ENCODE peak calls at places on chromosomes 13 and 19, in seven cellular contexts. One of them, this sample, is unnamed.

GRCh38 chr19:30529876-30530275 is 157.7 kb downstream of the ZNF536 start:
- DNase-seq in K562: no peak
- DNase-seq in heart right ventricle: no peak
- DNase-seq in breast epithelium: no peak
- DNase-seq in stomach: no peak
- DNase-seq in nephron progenitor cell: no peak
- DNase-seq in cardiac muscle cell: no peak
- DNase-seq in this sample: no peak

GRCh38 chr13:97125810-97126738 is 96.1 kb upstream of the MBNL2 start:
- DNase-seq in K562: no peak
- DNase-seq in heart right ventricle: no peak
- DNase-seq in breast epithelium: no peak
- DNase-seq in stomach: no peak
- DNase-seq in nephron progenitor cell: no peak
- DNase-seq in cardiac muscle cell: peak; percentile 54
- DNase-seq in this sample: no peak

GRCh38 chr19:40370997-40371801 is 18.8 kb downstream of the HIPK4 start:
- DNase-seq in K562: peak; percentile 91
- DNase-seq in heart right ventricle: no peak
- DNase-seq in breast epithelium: no peak
- DNase-seq in stomach: no peak
- DNase-seq in nephron progenitor cell: no peak
- DNase-seq in cardiac muscle cell: no peak
- DNase-seq in this sample: no peak

GRCh38 chr19:5867201-5868136 is 2.9 kb downstream of the FUT5 start:
- DNase-seq in K562: no peak
- DNase-seq in heart right ventricle: no peak
- DNase-seq in breast epithelium: no peak
- DNase-seq in stomach: no peak
- DNase-seq in nephron progenitor cell: no peak
- DNase-seq in cardiac muscle cell: no peak
- DNase-seq in this sample: no peak

GRCh38 chr19:17266589-17266974 is 661 bp upstream of the BABAM1 start:
- DNase-seq in K562: no peak
- DNase-seq in heart right ventricle: no peak
- DNase-seq in breast epithelium: no peak
- DNase-seq in stomach: no peak
- DNase-seq in nephron progenitor cell: no peak
- DNase-seq in cardiac muscle cell: no peak
- DNase-seq in this sample: no peak

GRCh38 chr13:96216543-96216942 is 126.6 kb downstream of the HS6ST3 start:
- DNase-seq in K562: no peak
- DNase-seq in heart right ventricle: no peak
- DNase-seq in breast epithelium: no peak
- DNase-seq in stomach: no peak
- DNase-seq in nephron progenitor cell: no peak
- DNase-seq in cardiac muscle cell: no peak
- DNase-seq in this sample: no peak

GRCh38 chr13:113041293-113041690 is 64.3 kb upstream of the F7 start:
- DNase-seq in K562: no peak
- DNase-seq in heart right ventricle: no peak
- DNase-seq in breast epithelium: no peak
- DNase-seq in stomach: no peak
- DNase-seq in nephron progenitor cell: no peak
- DNase-seq in cardiac muscle cell: no peak
- DNase-seq in this sample: no peak

GRCh38 chr19:38778733-38779132 is 5.4 kb upstream of the LGALS7 start:
- DNase-seq in K562: no peak
- DNase-seq in heart right ventricle: no peak
- DNase-seq in breast epithelium: no peak
- DNase-seq in stomach: no peak
- DNase-seq in nephron progenitor cell: no peak
- DNase-seq in cardiac muscle cell: no peak
- DNase-seq in this sample: no peak

GRCh38 chr13:111179908-111180756 is 65.0 kb downstream of the ARHGEF7 start:
- DNase-seq in K562: no peak
- DNase-seq in heart right ventricle: no peak
- DNase-seq in breast epithelium: no peak
- DNase-seq in stomach: no peak
- DNase-seq in nephron progenitor cell: no peak
- DNase-seq in cardiac muscle cell: no peak
- DNase-seq in this sample: no peak

GRCh38 chr13:76672422-76672821 is 213.8 kb downstream of the KCTD12 start:
- DNase-seq in K562: no peak
- DNase-seq in heart right ventricle: no peak
- DNase-seq in breast epithelium: no peak
- DNase-seq in stomach: no peak
- DNase-seq in nephron progenitor cell: no peak
- DNase-seq in cardiac muscle cell: peak; percentile 55
- DNase-seq in this sample: no peak

GRCh38 chr19:14563989-14564650 is 7.7 kb downstream of the NDUFB7 start:
- DNase-seq in K562: peak; percentile 99
- DNase-seq in heart right ventricle: peak; percentile 55
- DNase-seq in breast epithelium: no peak
- DNase-seq in stomach: no peak
- DNase-seq in nephron progenitor cell: peak; percentile 48
- DNase-seq in cardiac muscle cell: peak; percentile 21
- DNase-seq in this sample: no peak

GRCh38 chr19:24054044-24054935 is 32.7 kb upstream of the ZNF254 start:
- DNase-seq in K562: no peak
- DNase-seq in heart right ventricle: no peak
- DNase-seq in breast epithelium: peak; percentile 35
- DNase-seq in stomach: no peak
- DNase-seq in nephron progenitor cell: no peak
- DNase-seq in cardiac muscle cell: peak; percentile 31
- DNase-seq in this sample: no peak

GRCh38 chr19:43622956-43623355 is 3.5 kb upstream of the ZNF428 start:
- DNase-seq in K562: no peak
- DNase-seq in heart right ventricle: no peak
- DNase-seq in breast epithelium: no peak
- DNase-seq in stomach: no peak
- DNase-seq in nephron progenitor cell: no peak
- DNase-seq in cardiac muscle cell: no peak
- DNase-seq in this sample: no peak

GRCh38 chr19:43625918-43626579 is 6.6 kb upstream of the ZNF428 start:
- DNase-seq in K562: peak; percentile 86
- DNase-seq in heart right ventricle: peak; percentile 24
- DNase-seq in breast epithelium: no peak
- DNase-seq in stomach: no peak
- DNase-seq in nephron progenitor cell: no peak
- DNase-seq in cardiac muscle cell: peak; percentile 43
- DNase-seq in this sample: no peak

GRCh38 chr19:43623889-43624670 is 4.7 kb upstream of the ZNF428 start:
- DNase-seq in K562: peak; percentile 93
- DNase-seq in heart right ventricle: no peak
- DNase-seq in breast epithelium: no peak
- DNase-seq in stomach: no peak
- DNase-seq in nephron progenitor cell: peak; percentile 22
- DNase-seq in cardiac muscle cell: no peak
- DNase-seq in this sample: no peak

GRCh38 chr19:43626838-43627237 is 7.4 kb upstream of the ZNF428 start:
- DNase-seq in K562: no peak
- DNase-seq in heart right ventricle: no peak
- DNase-seq in breast epithelium: no peak
- DNase-seq in stomach: no peak
- DNase-seq in nephron progenitor cell: no peak
- DNase-seq in cardiac muscle cell: no peak
- DNase-seq in this sample: no peak

DNA sequence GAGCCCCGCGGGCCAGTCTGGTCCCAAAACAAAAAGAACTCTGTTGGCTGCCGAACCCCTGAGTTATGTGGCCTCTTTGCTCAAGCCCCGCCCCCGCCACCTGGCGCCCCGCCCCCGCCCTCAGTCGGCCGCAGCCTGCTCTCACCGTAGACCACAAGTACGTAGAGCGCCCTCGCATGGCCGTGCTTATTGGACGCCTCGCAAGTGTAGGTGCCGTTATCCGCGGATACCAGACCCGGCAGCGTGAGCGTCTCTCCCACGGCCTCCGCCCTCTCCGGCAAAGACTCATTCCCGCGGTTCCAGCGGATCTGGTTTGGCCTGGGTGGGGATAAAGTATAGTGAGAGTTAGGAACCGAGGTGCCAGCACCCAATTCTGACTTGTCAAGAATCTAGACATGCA is 5.5 kb upstream of the ZNF428 start:
- DNase-seq in K562: peak; percentile 87
- DNase-seq in heart right ventricle: peak; percentile 63
- DNase-seq in breast epithelium: peak; percentile 58
- DNase-seq in stomach: peak; percentile 70
- DNase-seq in nephron progenitor cell: peak; percentile 69
- DNase-seq in cardiac muscle cell: peak; percentile 57
- DNase-seq in this sample: no peak
- TF ChIP-seq CTCF in K562: peak; percentile 76
- TF ChIP-seq CTCF in heart right ventricle: peak; percentile 31
- TF ChIP-seq CTCF in breast epithelium: no peak
- TF ChIP-seq CTCF in stomach: no peak
- TF ChIP-seq CTCF in nephron progenitor cell: peak; percentile 17
- TF ChIP-seq CTCF in cardiac muscle cell: peak; percentile 25
- TF ChIP-seq CTCF in this sample: no peak

GRCh38 chr19:50796128-50796633 is 6.0 kb downstream of the ACP4 start:
- DNase-seq in K562: no peak
- DNase-seq in heart right ventricle: no peak
- DNase-seq in breast epithelium: no peak
- DNase-seq in stomach: no peak
- DNase-seq in nephron progenitor cell: no peak
- DNase-seq in cardiac muscle cell: no peak
- DNase-seq in this sample: no peak

GRCh38 chr19:50794074-50794777 is 4.0 kb downstream of the ACP4 start:
- DNase-seq in K562: peak; percentile 78
- DNase-seq in heart right ventricle: no peak
- DNase-seq in breast epithelium: no peak
- DNase-seq in stomach: no peak
- DNase-seq in nephron progenitor cell: no peak
- DNase-seq in cardiac muscle cell: no peak
- DNase-seq in this sample: no peak

GRCh38 chr19:50795665-50796073 is 5.5 kb downstream of the ACP4 start:
- DNase-seq in K562: no peak
- DNase-seq in heart right ventricle: no peak
- DNase-seq in breast epithelium: no peak
- DNase-seq in stomach: no peak
- DNase-seq in nephron progenitor cell: no peak
- DNase-seq in cardiac muscle cell: no peak
- DNase-seq in this sample: no peak

GRCh38 chr19:50793558-50794065 is 3.4 kb downstream of the ACP4 start:
- DNase-seq in K562: no peak
- DNase-seq in heart right ventricle: no peak
- DNase-seq in breast epithelium: no peak
- DNase-seq in stomach: no peak
- DNase-seq in nephron progenitor cell: no peak
- DNase-seq in cardiac muscle cell: no peak
- DNase-seq in this sample: no peak

DNA sequence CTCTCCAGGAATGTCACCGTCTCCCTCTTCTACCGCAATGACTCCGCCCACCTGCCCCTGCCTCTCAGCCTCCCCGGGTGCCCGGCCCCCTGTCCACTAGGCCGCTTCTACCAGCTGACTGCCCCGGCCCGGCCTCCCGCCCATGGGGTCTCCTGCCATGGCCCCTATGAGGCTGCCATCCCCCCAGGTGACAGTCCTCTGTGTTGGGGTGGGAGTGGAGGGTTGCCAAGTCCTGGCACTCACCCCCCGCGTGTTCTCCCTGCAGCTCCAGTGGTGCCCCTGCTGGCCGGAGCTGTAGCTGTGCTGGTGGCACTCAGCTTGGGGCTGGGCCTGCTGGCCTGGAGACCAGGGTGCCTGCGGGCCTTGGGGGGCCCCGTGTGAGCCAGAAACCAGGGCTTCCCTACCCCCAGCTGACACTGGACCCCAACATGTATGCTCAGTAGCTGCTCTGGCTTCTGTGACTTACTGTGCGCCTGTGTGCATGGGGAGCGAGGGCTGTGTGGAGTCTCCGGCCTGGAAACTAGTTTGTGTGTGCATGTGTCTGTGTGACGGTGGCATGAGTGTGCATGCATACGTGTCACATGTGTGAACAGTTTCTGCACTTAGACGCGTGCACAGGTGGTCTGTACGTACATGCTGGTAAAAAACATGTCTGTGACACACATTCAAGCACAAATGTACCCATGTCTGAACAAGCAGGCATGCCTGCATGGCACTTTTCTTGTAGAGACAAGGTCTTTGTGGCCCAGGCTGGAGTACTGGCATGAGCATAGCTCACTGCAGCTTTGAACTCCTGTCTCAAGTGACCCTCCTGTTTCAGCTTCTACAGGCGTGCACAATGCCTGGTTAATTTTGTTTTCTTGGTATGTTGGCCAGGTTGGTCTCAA is 4.8 kb downstream of the ACP4 start:
- DNase-seq in K562: peak; percentile 59
- DNase-seq in heart right ventricle: no peak
- DNase-seq in breast epithelium: no peak
- DNase-seq in stomach: no peak
- DNase-seq in nephron progenitor cell: no peak
- DNase-seq in cardiac muscle cell: no peak
- DNase-seq in this sample: no peak
- TF ChIP-seq CTCF in K562: peak; percentile 8
- TF ChIP-seq CTCF in heart right ventricle: no peak
- TF ChIP-seq CTCF in breast epithelium: no peak
- TF ChIP-seq CTCF in stomach: no peak
- TF ChIP-seq CTCF in nephron progenitor cell: no peak
- TF ChIP-seq CTCF in cardiac muscle cell: peak; percentile 21
- TF ChIP-seq CTCF in this sample: peak; percentile 18

DNA sequence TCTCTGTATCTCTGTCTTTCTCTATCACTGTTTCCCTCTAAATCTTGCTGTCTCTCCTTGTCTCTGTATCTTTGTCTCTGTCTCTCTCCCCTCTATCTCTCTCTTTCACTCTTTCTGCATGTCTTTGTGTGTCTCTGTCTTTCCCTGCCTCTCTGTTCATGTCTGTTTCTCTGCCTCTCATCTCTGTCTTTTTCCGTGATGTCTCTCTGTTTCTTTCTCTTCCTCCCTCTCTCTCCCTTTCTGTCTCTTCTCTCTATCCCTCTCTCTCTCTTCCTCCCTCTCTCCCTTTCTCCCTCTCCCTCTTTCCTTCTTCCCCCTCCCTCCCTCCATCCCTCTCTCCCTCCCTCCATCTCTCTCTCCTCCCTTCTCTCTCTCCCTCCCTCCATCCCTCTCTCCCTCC is 56.7 kb upstream of the NFIC start:
- DNase-seq in K562: no peak
- DNase-seq in heart right ventricle: no peak
- DNase-seq in breast epithelium: no peak
- DNase-seq in stomach: no peak
- DNase-seq in nephron progenitor cell: no peak
- DNase-seq in cardiac muscle cell: no peak
- DNase-seq in this sample: no peak
- TF ChIP-seq CTCF in K562: no peak
- TF ChIP-seq CTCF in heart right ventricle: no peak
- TF ChIP-seq CTCF in breast epithelium: no peak
- TF ChIP-seq CTCF in stomach: no peak
- TF ChIP-seq CTCF in nephron progenitor cell: no peak
- TF ChIP-seq CTCF in cardiac muscle cell: no peak
- TF ChIP-seq CTCF in this sample: no peak

DNA sequence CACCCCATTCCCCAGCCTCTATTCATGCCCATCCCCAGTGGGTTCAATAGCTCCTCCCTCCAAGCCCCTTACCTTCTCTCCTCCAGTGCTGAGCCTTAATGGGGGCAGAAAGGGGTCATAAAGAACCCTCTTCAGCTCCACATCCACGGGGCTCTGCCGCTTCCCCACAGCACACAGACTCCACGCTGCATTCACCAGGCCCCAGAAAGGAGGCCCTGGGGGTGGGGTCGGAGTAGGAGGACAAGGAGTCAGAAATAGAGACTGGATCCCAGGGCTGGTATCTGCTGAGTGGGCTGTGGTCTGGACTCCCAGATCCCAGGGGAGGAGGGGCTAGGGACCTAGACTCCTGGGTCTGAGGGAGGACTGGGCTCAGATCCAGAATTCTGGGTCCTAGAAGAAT is 1.6 kb downstream of the CA11 start:
- DNase-seq in K562: no peak
- DNase-seq in heart right ventricle: no peak
- DNase-seq in breast epithelium: no peak
- DNase-seq in stomach: no peak
- DNase-seq in nephron progenitor cell: no peak
- DNase-seq in cardiac muscle cell: no peak
- DNase-seq in this sample: no peak
- TF ChIP-seq CTCF in K562: no peak
- TF ChIP-seq CTCF in heart right ventricle: no peak
- TF ChIP-seq CTCF in breast epithelium: no peak
- TF ChIP-seq CTCF in stomach: no peak
- TF ChIP-seq CTCF in nephron progenitor cell: no peak
- TF ChIP-seq CTCF in cardiac muscle cell: no peak
- TF ChIP-seq CTCF in this sample: no peak

This sample was measured in progenitor cell of endocrine pancreas.